ENCODE peak calls at places on chromosomes 13 and 19, in eight cellular contexts. Q is stimulated activated CD4-positive, alpha-beta T cell treated with anti-CD3 and anti-CD28 coated beads, Interleukin-1b, Interleukin-23, amount 100 ng/mL, for 1 hour; V is stimulated activated CD8-positive, alpha-beta memory T cell treated with anti-CD3 and anti-CD28 coated beads, Interleukin-7, amount 100 ng/mL, for 1 hour; C is uterus; A is anterior cingulate cortex; Z is T-helper 22 cell; G is activated gamma-delta T cell treated with Interleukin-2 at 50 U/mL for 16 hours; O is progenitor cell of endocrine pancreas. B is an unnamed sample.
A peak's percentile ranks its signal among the peaks of the same experiment; 100 is the strongest.

GRCh38 chr13:44270153-44270552 is 103.5 kb upstream of the SERP2 start:
- DNase-seq in Q (no peak), V (no peak), C (no peak), A (no peak), Z (no peak), G (no peak), O (no peak), B (no peak)

GRCh38 chr19:52542984-52543664 is 15.7 kb downstream of the ZNF808 start:
- DNase-seq in Q (no peak), V (no peak), C (no peak), A (no peak), Z (no peak), G (peak; percentile 51), O (no peak), B (no peak)

GRCh38 chr19:48918801-48919247 is 14.7 kb upstream of the DHDH start:
- DNase-seq in Q (no peak), V (no peak), C (no peak), A (no peak), Z (no peak), G (no peak), O (no peak), B (no peak)

GRCh38 chr13:68099616-68100015 is 869.5 kb upstream of the PCDH9 start:
- DNase-seq in Q (no peak), V (no peak), C (no peak), A (no peak), Z (no peak), G (no peak), O (no peak), B (no peak)

GRCh38 chr19:1287622-1288527 is 2.2 kb downstream of the EFNA2 start:
- DNase-seq in Q (no peak), V (no peak), C (no peak), A (no peak), Z (no peak), G (no peak), O (no peak), B (no peak)

GRCh38 chr13:50214514-50214913 is 199.3 kb downstream of the KCNRG start:
- DNase-seq in Q (no peak), V (no peak), C (no peak), A (no peak), Z (no peak), G (no peak), O (no peak), B (no peak)

GRCh38 chr19:45079063-45079910 is at the start of gene GEMIN7:
- DNase-seq in Q (peak; percentile 67), V (peak; percentile 58), C (peak; percentile 59), A (peak; percentile 49), Z (peak; percentile 58), G (peak; percentile 75), O (peak; percentile 79), B (peak; percentile 70)

GRCh38 chr19:11361037-11361770 is 6.0 kb downstream of the PLPPR2 start:
- DNase-seq in Q (no peak), V (no peak), C (no peak), A (no peak), Z (no peak), G (no peak), O (peak; percentile 79), B (no peak)

GRCh38 chr19:55640577-55641375 is at the start of gene ZNF580:
- DNase-seq in Q (peak; percentile 53), V (no peak), C (no peak), A (peak; percentile 58), Z (peak; percentile 32), G (peak; percentile 41), O (peak; percentile 36), B (peak; percentile 46)

GRCh38 chr13:38262211-38262610 is 87.4 kb upstream of the UFM1 start:
- DNase-seq in Q (no peak), V (no peak), C (no peak), A (no peak), Z (no peak), G (no peak), O (no peak), B (no peak)

GRCh38 chr19:16316506-16316882 is 8.1 kb upstream of the KLF2 start:
- DNase-seq in Q (no peak), V (no peak), C (no peak), A (no peak), Z (no peak), G (no peak), O (no peak), B (no peak)

GRCh38 chr13:98879127-98879520 is 98.7 kb downstream of the DOCK9 start:
- DNase-seq in Q (no peak), V (no peak), C (no peak), A (no peak), Z (no peak), G (no peak), O (no peak), B (no peak)

GRCh38 chr13:73284475-73284874 is 225.7 kb downstream of the KLF5 start:
- DNase-seq in Q (no peak), V (no peak), C (no peak), A (no peak), Z (no peak), G (no peak), O (no peak), B (no peak)

B was measured in activated T-helper 9 cell treated with anti-CD3 and anti-CD28 coated beads, Interleukin-2, amount 50 U/mL, for 16 hours.